ENCODE peak calls at places on chromosomes 12 and 14, in eight cellular contexts. O, E, F, V, T, U, J and S are unnamed samples.
A peak's percentile ranks its signal among the peaks of the same experiment; 100 is the strongest.

GRCh38 chr12:91778091-91778819 is 367.4 kb downstream of the BTG1 start:
- DNase-seq in O (peak; percentile 30), E (peak; percentile 66), F (peak; percentile 13), V (no peak), T (peak; percentile 26), U (peak; percentile 26), J (no peak), S (peak; percentile 6)

GRCh38 chr12:47652491-47653234 is 53.2 kb downstream of the RPAP3 start:
- DNase-seq in O (no peak), E (no peak), F (no peak), V (peak; percentile 92), T (no peak), U (no peak), J (no peak), S (peak; percentile 22)

GRCh38 chr12:92505373-92506340 is 197.1 kb upstream of the PLEKHG7 start:
- DNase-seq in O (peak; percentile 9), E (no peak), F (peak; percentile 50), V (no peak), T (peak; percentile 86), U (no peak), J (no peak), S (peak; percentile 73)

GRCh38 chr12:85441025-85441424 is 161.0 kb downstream of the ALX1 start:
- DNase-seq in O (no peak), E (no peak), F (no peak), V (no peak), T (no peak), U (no peak), J (no peak), S (no peak)

GRCh38 chr14:93788557-93789365 is 476 bp upstream of the PRIMA1 start:
- DNase-seq in O (no peak), E (no peak), F (no peak), V (no peak), T (no peak), U (no peak), J (no peak), S (no peak)

GRCh38 chr12:119180380-119181040 is 1.8 kb downstream of the HSPB8 start:
- DNase-seq in O (peak; percentile 74), E (no peak), F (peak; percentile 66), V (no peak), T (no peak), U (no peak), J (no peak), S (no peak)

GRCh38 chr14:92615451-92615850 is 101.9 kb downstream of the RIN3 start:
- DNase-seq in O (no peak), E (no peak), F (no peak), V (no peak), T (peak; percentile 66), U (no peak), J (peak; percentile 44), S (no peak)

GRCh38 chr12:12266873-12267634 is at the start of gene LRP6:
- DNase-seq in O (peak; percentile 97), E (peak; percentile 75), F (peak; percentile 94), V (peak; percentile 80), T (peak; percentile 40), U (peak; percentile 88), J (peak; percentile 74), S (peak; percentile 89)

GRCh38 chr12:85466906-85467305 is 186.9 kb downstream of the ALX1 start:
- DNase-seq in O (peak; percentile 47), E (no peak), F (peak; percentile 3), V (no peak), T (no peak), U (no peak), J (no peak), S (no peak)

GRCh38 chr12:60441577-60441976 is 845.7 kb downstream of the SLC16A7 start:
- DNase-seq in O (no peak), E (no peak), F (no peak), V (no peak), T (no peak), U (no peak), J (no peak), S (no peak)

GRCh38 chr12:123998960-123999359 is 25.9 kb downstream of the ZNF664 start:
- DNase-seq in O (peak; percentile 39), E (no peak), F (peak; percentile 80), V (no peak), T (no peak), U (no peak), J (no peak), S (no peak)

GRCh38 chr12:54046809-54047159 is 6.9 kb upstream of the HOXC4 start:
- DNase-seq in O (no peak), E (no peak), F (no peak), V (no peak), T (no peak), U (no peak), J (no peak), S (no peak)

GRCh38 chr12:54968181-54968730 is 16.3 kb downstream of the TESPA1 start:
- DNase-seq in O (no peak), E (no peak), F (no peak), V (no peak), T (no peak), U (no peak), J (no peak), S (no peak)

GRCh38 chr14:65229431-65230286 is 127.3 kb upstream of the MAX start:
- DNase-seq in O (peak; percentile 64), E (no peak), F (no peak), V (peak; percentile 72), T (no peak), U (no peak), J (peak; percentile 42), S (peak; percentile 30)

GRCh38 chr12:110176745-110177144 is 52.6 kb downstream of the IFT81 start:
- DNase-seq in O (peak; percentile 31), E (no peak), F (peak; percentile 59), V (no peak), T (no peak), U (no peak), J (no peak), S (no peak)

GRCh38 chr14:74429991-74430390 is 4.0 kb upstream of the SYNDIG1L start:
- DNase-seq in O (no peak), E (no peak), F (no peak), V (no peak), T (no peak), U (no peak), J (no peak), S (no peak)

GRCh38 chr12:19461986-19462385 is 22.7 kb downstream of the AEBP2 start:
- DNase-seq in O (no peak), E (no peak), F (no peak), V (no peak), T (no peak), U (no peak), J (no peak), S (no peak)

DNA sequence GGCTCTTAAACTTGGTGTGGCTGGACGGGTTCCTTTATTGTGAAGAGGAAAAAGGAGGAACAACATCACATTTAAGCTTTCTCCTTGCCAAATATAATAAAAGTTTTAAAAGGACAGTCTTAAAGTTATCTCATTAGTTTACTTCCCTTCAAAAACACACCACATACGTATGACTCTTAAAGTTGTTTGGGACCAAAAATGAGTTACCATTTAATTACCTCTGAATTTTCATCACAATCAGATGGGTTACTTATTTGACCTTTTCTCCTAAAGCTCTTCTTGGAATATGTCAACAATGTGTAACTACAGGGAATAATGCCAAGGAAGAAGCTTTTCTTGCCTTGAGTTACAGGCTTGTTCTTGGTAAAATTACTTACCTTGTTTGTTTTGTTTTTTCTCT is 16.4 kb downstream of the RAB21 start:
- DNase-seq in O (no peak), E (no peak), F (no peak), V (no peak), T (no peak), U (no peak), J (no peak), S (no peak)
- H3K4me2 ChIP-seq in O (no peak overlapping the region), E (no peak overlapping the region), F (no peak overlapping the region), V (no peak overlapping the region), T (no peak overlapping the region), U (no peak overlapping the region), J (no peak overlapping the region), S (no peak overlapping the region)

DNA sequence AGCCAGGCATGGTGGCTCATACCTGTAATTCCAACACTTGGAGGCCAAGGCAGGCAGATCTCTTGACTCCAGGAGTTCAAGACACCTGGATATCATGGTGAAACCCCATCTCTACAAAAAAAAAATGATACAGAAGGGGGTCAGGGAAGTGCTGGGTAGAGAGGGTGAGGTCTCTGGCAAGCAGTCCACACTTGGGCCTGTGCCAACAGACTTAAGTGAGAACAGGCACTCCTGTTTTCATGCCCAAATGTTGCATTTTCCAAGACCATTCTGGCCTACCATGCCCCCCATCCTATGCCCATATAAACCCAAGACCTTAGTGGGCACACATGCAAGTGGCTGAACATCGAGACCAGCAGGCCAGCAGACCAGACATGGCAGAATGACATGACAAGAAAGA is 16.0 kb upstream of the CMAS start:
- DNase-seq in O (no peak), E (no peak), F (no peak), V (no peak), T (no peak), U (no peak), J (no peak), S (no peak)
- H3K36me3 ChIP-seq in O (no peaks in the 10 kb centered on the region), E (no peaks in the 10 kb centered on the region), F (no peaks in the 10 kb centered on the region), V (no peaks in the 10 kb centered on the region), T (no peaks in the 10 kb centered on the region), U (no peaks in the 10 kb centered on the region), J (no peaks in the 10 kb centered on the region), S (no peaks in the 10 kb centered on the region)

GRCh38 chr12:16626991-16627390 is 21.0 kb upstream of the LMO3 start:
- DNase-seq in O (no peak), E (no peak), F (no peak), V (no peak), T (no peak), U (no peak), J (no peak), S (no peak)

GRCh38 chr12:16619537-16619936 is 13.6 kb upstream of the LMO3 start:
- DNase-seq in O (no peak), E (no peak), F (no peak), V (no peak), T (no peak), U (no peak), J (no peak), S (no peak)

GRCh38 chr12:16618256-16618655 is 12.3 kb upstream of the LMO3 start:
- DNase-seq in O (no peak), E (no peak), F (peak; percentile 52), V (no peak), T (no peak), U (no peak), J (no peak), S (no peak)

DNA sequence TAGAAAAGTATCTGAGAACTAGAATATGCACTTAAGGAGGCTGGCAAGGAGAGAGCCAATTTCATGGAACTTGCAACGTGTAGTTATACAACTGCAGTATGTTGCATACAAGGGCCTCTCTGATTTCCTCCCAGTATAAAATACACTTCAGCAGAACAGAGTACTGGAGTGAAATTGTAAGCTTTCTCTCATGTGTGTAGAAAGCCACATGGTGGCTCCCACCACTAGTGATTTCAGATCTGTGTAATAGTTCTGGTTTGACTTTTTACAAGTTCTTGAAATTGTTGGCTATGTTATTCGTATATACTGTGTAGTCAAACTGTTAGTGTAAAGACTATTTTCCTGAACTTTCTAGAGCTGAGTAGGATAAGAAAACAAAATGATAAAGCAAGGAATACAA is 16.4 kb upstream of the LMO3 start:
- DNase-seq in O (no peak), E (no peak), F (no peak), V (no peak), T (no peak), U (no peak), J (no peak), S (peak; percentile 53)
- TF ChIP-seq CTCF in O (no peak), E (peak; percentile 6), F (no peak), V (no peak), T (peak; percentile 48), U (no peak), J (no peak), S (peak; percentile 55)

DNA sequence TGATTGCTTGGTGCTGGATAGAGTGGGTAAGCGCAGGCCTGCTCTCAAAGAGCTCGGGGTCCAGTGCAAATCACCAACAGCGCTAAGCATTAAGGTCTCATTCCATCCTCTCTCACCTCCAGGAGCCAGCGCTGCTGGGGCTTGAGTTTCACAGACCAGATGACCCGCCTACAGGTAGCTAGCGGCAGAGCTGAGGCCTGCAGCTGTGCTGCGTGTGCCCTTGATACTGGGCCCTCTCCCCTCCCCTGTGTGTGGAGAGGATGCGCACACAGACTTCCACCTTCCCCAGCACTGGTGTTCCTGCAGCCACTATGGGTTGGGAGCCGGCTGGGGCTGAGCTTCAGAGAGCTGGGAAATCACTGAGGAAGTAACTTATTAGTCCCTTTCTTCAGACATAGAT is 149.9 kb downstream of the CALM1 start:
- DNase-seq in O (no peak), E (no peak), F (no peak), V (no peak), T (no peak), U (no peak), J (no peak), S (no peak)
- H3K4me2 ChIP-seq in O (no peak overlapping the region), E (no peak overlapping the region), F (no peak overlapping the region), V (no peak overlapping the region), T (no peak overlapping the region), U (no peak overlapping the region), J (no peak overlapping the region), S (no peak overlapping the region)